ENCODE peak calls at places on chromosomes 16 and 17, in seven cellular contexts. F is naive thymus-derived CD8-positive, alpha-beta T cell; P is stromal cell of bone marrow; W is GM03348; G is spleen; I is EL; Q is HTR-8/SVneo. U is an unnamed sample.

GRCh38 chr16:58499092-58499511 is 841 bp upstream of the NDRG4 start:
- DNase-seq in W (no peak), F (no peak), P (no peak), Q (no peak), G (peak), I (no peak), U (no peak)

GRCh38 chr16:89476811-89477261 is 13.5 kb downstream of the ANKRD11 start:
- DNase-seq in G (no peak), F (no peak), W (no peak), P (no peak), I (no peak), Q (no peak), U (no peak)

GRCh38 chr16:21169249-21169981 is 10.9 kb downstream of the LDAF1 start:
- DNase-seq in W (no peak), I (peak), G (no peak), Q (no peak), P (no peak), F (no peak), U (no peak)

GRCh38 chr16:53952215-53953208 is 248.6 kb downstream of the FTO start:
- DNase-seq in I (peak), F (no peak), Q (no peak), P (no peak), W (peak), G (no peak), U (no peak)

GRCh38 chr16:88910284-88911147 is 44.1 kb upstream of the PABPN1L start:
- DNase-seq in F (no peak), W (no peak), I (no peak), Q (no peak), P (no peak), G (no peak), U (no peak)

GRCh38 chr16:88695753-88696152 is 9.4 kb upstream of the SNAI3 start:
- DNase-seq in P (no peak), Q (no peak), W (no peak), F (no peak), G (no peak), I (no peak), U (no peak)

GRCh38 chr16:593406-593805 is 3.5 kb downstream of the RAB40C start:
- DNase-seq in F (no peak), W (no peak), Q (no peak), I (no peak), P (no peak), G (no peak), U (no peak)

GRCh38 chr17:49022391-49022941 is 25.3 kb downstream of the IGF2BP1 start:
- DNase-seq in I (peak), F (no peak), G (no peak), P (no peak), W (peak), Q (peak), U (no peak)

GRCh38 chr16:71421911-71422310 is 19.9 kb downstream of the TLE7 start:
- DNase-seq in I (peak), W (peak), P (no peak), Q (no peak), F (no peak), G (peak), U (peak)

GRCh38 chr16:80543162-80543561 is 2.4 kb downstream of the DYNLRB2 start:
- DNase-seq in G (no peak), P (no peak), W (no peak), Q (no peak), F (no peak), I (no peak), U (no peak)

GRCh38 chr17:8506145-8506544 is 70.5 kb downstream of the NDEL1 start:
- DNase-seq in P (no peak), W (no peak), Q (no peak), F (no peak), I (no peak), G (no peak), U (peak)

GRCh38 chr16:2841606-2842339 is 11.7 kb downstream of the ZG16B start:
- DNase-seq in F (no peak), Q (no peak), W (no peak), I (no peak), G (peak), P (no peak), U (peak)

GRCh38 chr17:951388-952132 is 28.0 kb downstream of the NXN start:
- DNase-seq in P (no peak), W (peak), I (peak), Q (peak), F (no peak), G (no peak), U (no peak)

GRCh38 chr17:80287806-80288579 is 27.3 kb downstream of the RNF213 start:
- DNase-seq in F (no peak), G (no peak), Q (no peak), W (no peak), P (no peak), I (no peak), U (no peak)

GRCh38 chr17:79803997-79804855 is 7.3 kb upstream of the CBX8 start:
- DNase-seq in G (no peak), Q (no peak), I (peak), W (no peak), F (no peak), P (no peak), U (no peak)

GRCh38 chr17:45705123-45706009 is 78.8 kb upstream of the CRHR1 start:
- DNase-seq in Q (peak), I (peak), W (no peak), G (no peak), P (peak), F (no peak), U (no peak)

GRCh38 chr17:52297230-52298010 is 138.9 kb upstream of the CA10 start:
- DNase-seq in W (no peak), G (no peak), F (no peak), I (no peak), P (no peak), Q (no peak), U (no peak)

GRCh38 chr17:37762669-37763068 is 17.8 kb upstream of the HNF1B start:
- DNase-seq in G (no peak), F (no peak), P (no peak), I (no peak), Q (no peak), W (no peak), U (no peak)

GRCh38 chr17:77802811-77803220 is 155.7 kb upstream of the TNRC6C start:
- DNase-seq in F (no peak), Q (no peak), P (peak), W (no peak), I (no peak), G (peak), U (no peak)